ENCODE peak calls at places on chromosomes 5 and 9, in seven cellular contexts. S is activated naive CD8-positive, alpha-beta T cell treated with anti-CD3 and anti-CD28 coated beads, Interleukin-2, amount 10 ng/mL, durations not matched to agents 7 days and 5 days; Q is MV-4-11; F is NCI-H187 treated with DMSO at 0.1 percent for 48 hours; A is astrocyte; B is ELF-1; J is nucleus accumbens. N is an unnamed sample.

GRCh38 chr5:133245191-133246052 is 193.6 kb downstream of the HSPA4 start:
- DNase-seq in S (no peak), Q (peak), F (no peak), A (peak), B (peak), J (no peak), N (no peak)

GRCh38 chr5:119751734-119752094 is 122.4 kb downstream of the FAM170A start:
- DNase-seq in S (no peak), Q (no peak), F (no peak), A (no peak), B (no peak), J (no peak), N (no peak)

GRCh38 chr5:53694520-53695022 is 134.1 kb downstream of the NDUFS4 start:
- DNase-seq in S (no peak), Q (no peak), F (no peak), A (no peak), B (no peak), J (no peak), N (no peak)

GRCh38 chr5:172622091-172623046 is 18.7 kb upstream of the NEURL1B start:
- DNase-seq in S (no peak), Q (no peak), F (no peak), A (no peak), B (no peak), J (no peak), N (no peak)

GRCh38 chr9:106983346-106983745 is 120.4 kb downstream of the ZNF462 start:
- DNase-seq in S (no peak), Q (no peak), F (no peak), A (no peak), B (no peak), J (no peak), N (no peak)

GRCh38 chr9:96150324-96151023 is 151.5 kb downstream of the HSD17B3 start:
- DNase-seq in S (peak), Q (peak), F (no peak), A (peak), B (no peak), J (no peak), N (no peak)

GRCh38 chr9:76516871-76517270 is 57.9 kb downstream of the GCNT1 start:
- DNase-seq in S (no peak), Q (peak), F (no peak), A (no peak), B (no peak), J (no peak), N (no peak)

GRCh38 chr9:81989700-81990099 is 1.1 kb downstream of the SPATA31D1 start:
- DNase-seq in S (no peak), Q (no peak), F (no peak), A (no peak), B (no peak), J (no peak), N (no peak)

GRCh38 chr9:93664549-93665120 is 88.3 kb downstream of the PHF2 start:
- DNase-seq in S (peak), Q (no peak), F (no peak), A (no peak), B (no peak), J (no peak), N (peak)

GRCh38 chr5:119037496-119038215 is 33.2 kb upstream of the DMXL1 start:
- DNase-seq in S (no peak), Q (no peak), F (no peak), A (peak), B (no peak), J (no peak), N (no peak)

GRCh38 chr5:120293796-120294195 is 170.3 kb upstream of the PRR16 start:
- DNase-seq in S (no peak), Q (no peak), F (no peak), A (peak), B (no peak), J (no peak), N (no peak)

GRCh38 chr5:64794053-64794770 is 25.5 kb downstream of the CWC27 start:
- DNase-seq in S (no peak), Q (no peak), F (no peak), A (no peak), B (no peak), J (no peak), N (no peak)

GRCh38 chr9:69900406-69900805 is 79.8 kb downstream of the CFAP95 start:
- DNase-seq in S (no peak), Q (no peak), F (no peak), A (peak), B (no peak), J (no peak), N (no peak)

GRCh38 chr9:18799420-18799819 is 233.6 kb downstream of the SAXO1 start:
- DNase-seq in S (no peak), Q (no peak), F (no peak), A (peak), B (no peak), J (no peak), N (no peak)

GRCh38 chr9:133805876-133806622 is 67.9 kb upstream of the SARDH start:
- DNase-seq in S (no peak), Q (no peak), F (no peak), A (no peak), B (no peak), J (no peak), N (no peak)